ENCODE peak calls at places on chromosome 15, in four cellular contexts. G is A549, T is HepG2, F is K562. W is an unnamed sample.

GRCh38 chr15:39584662-39585393 is 3.9 kb downstream of the THBS1 start:
- DNase-seq in G (no peak), T (no peak), F (no peak), W (no peak)

GRCh38 chr15:51062736-51063135 is 32.0 kb downstream of the TNFAIP8L3 start:
- DNase-seq in G (no peak), T (no peak), F (no peak), W (no peak)

GRCh38 chr15:75721462-75721922 is 8.8 kb upstream of the CSPG4 start:
- DNase-seq in G (no peak), T (no peak), F (no peak), W (no peak)

GRCh38 chr15:87591521-87591920 is 665.0 kb downstream of the NTRK3 start:
- DNase-seq in G (no peak), T (no peak), F (no peak), W (no peak)

GRCh38 chr15:47218295-47218694 is 499.0 kb upstream of the SEMA6D start:
- DNase-seq in G (no peak), T (no peak), F (no peak), W (no peak)

GRCh38 chr15:70190296-70190695 is 92.6 kb upstream of the TLE3 start:
- DNase-seq in G (no peak), T (no peak), F (no peak), W (no peak)

GRCh38 chr15:67178569-67179210 is 75.8 kb downstream of the AAGAB start:
- DNase-seq in G (no peak), T (no peak), F (peak), W (no peak)

GRCh38 chr15:28935316-28935715 is 49.5 kb downstream of the APBA2 start:
- DNase-seq in G (peak), T (peak), F (peak), W (peak)

GRCh38 chr15:89171136-89172072 is 50.0 kb downstream of the RLBP1 start:
- DNase-seq in G (peak), T (peak), F (peak), W (peak)

GRCh38 chr15:71471347-71471746 is 339.0 kb upstream of the NR2E3 start:
- DNase-seq in G (no peak), T (no peak), F (no peak), W (no peak)

GRCh38 chr15:74511583-74511982 is 29.4 kb upstream of the ARID3B start:
- DNase-seq in G (no peak), T (no peak), F (no peak), W (no peak)

GRCh38 chr15:40313531-40314398 is 6.0 kb upstream of the PLCB2 start:
- DNase-seq in G (no peak), T (peak), F (no peak), W (no peak)

GRCh38 chr15:36358094-36358961 is 221.1 kb upstream of the CDIN1 start:
- DNase-seq in G (no peak), T (no peak), F (no peak), W (no peak)

GRCh38 chr15:26891448-26891881 is 24.6 kb downstream of the GABRA5 start:
- DNase-seq in G (peak), T (peak), F (peak), W (peak)
- TF ChIP-seq NR3C1 in G (no peak), T (no peak), F (no peak), W (no peak)

GRCh38 chr15:45343258-45343860 is 35.0 kb downstream of the GATM start:
- DNase-seq in G (no peak), T (peak), F (no peak), W (no peak)
- TF ChIP-seq NR3C1 in G (no peak), T (no peak), F (no peak), W (no peak)

GRCh38 chr15:85582719-85583089 is 202.3 kb downstream of the AKAP13 start:
- DNase-seq in G (no peak), T (no peak), F (peak), W (no peak)
- TF ChIP-seq NR3C1 in G (no peak), T (no peak), F (no peak), W (no peak)

GRCh38 chr15:84981054-84981710 is 474 bp upstream of the PDE8A start:
- DNase-seq in G (peak), T (peak), F (peak), W (peak)

GRCh38 chr15:84981711-84982300 is at the start of gene PDE8A:
- DNase-seq in G (peak), T (no peak), F (peak), W (peak)

GRCh38 chr15:84980196-84981053 is 1.2 kb upstream of the PDE8A start:
- DNase-seq in G (peak), T (peak), F (peak), W (peak)

GRCh38 chr15:84982301-84982920 is 755 bp downstream of the PDE8A start:
- DNase-seq in G (no peak), T (peak), F (no peak), W (no peak)

GRCh38 chr15:84979651-84980050 is 2.0 kb upstream of the PDE8A start:
- DNase-seq in G (no peak), T (no peak), F (peak), W (peak)
- TF ChIP-seq NR3C1 in G (no peak), T (no peak), F (no peak), W (no peak)